ENCODE peak calls at places on chromosome 13, in four cellular contexts. One of them, this sample, is unnamed.

GRCh38 chr13:26247608-26248007 is 6.3 kb upstream of the CDK8 start:
- DNase-seq in K562: peak
- DNase-seq in SK-N-SH: no peak
- DNase-seq in HepG2: no peak
- DNase-seq in this sample: no peak

GRCh38 chr13:35470671-35471465 is 5.6 kb downstream of the MAB21L1 start:
- DNase-seq in K562: no peak
- DNase-seq in SK-N-SH: peak
- DNase-seq in HepG2: no peak
- DNase-seq in this sample: peak

GRCh38 chr13:100095498-100095897 is 6.6 kb downstream of the PCCA start:
- DNase-seq in K562: no peak
- DNase-seq in SK-N-SH: no peak
- DNase-seq in HepG2: no peak
- DNase-seq in this sample: no peak

GRCh38 chr13:30892966-30893365 is 13.1 kb upstream of the MEDAG start:
- DNase-seq in K562: peak
- DNase-seq in SK-N-SH: no peak
- DNase-seq in HepG2: peak
- DNase-seq in this sample: peak

GRCh38 chr13:42660367-42660965 is 86.5 kb downstream of the TNFSF11 start:
- DNase-seq in K562: no peak
- DNase-seq in SK-N-SH: no peak
- DNase-seq in HepG2: no peak
- DNase-seq in this sample: no peak

GRCh38 chr13:21675095-21676007 is 4.5 kb downstream of the FGF9 start:
- DNase-seq in K562: no peak
- DNase-seq in SK-N-SH: peak
- DNase-seq in HepG2: no peak
- DNase-seq in this sample: peak

GRCh38 chr13:91369432-91369831 is 21.9 kb downstream of the MIR17HG start:
- DNase-seq in K562: peak
- DNase-seq in SK-N-SH: no peak
- DNase-seq in HepG2: no peak
- DNase-seq in this sample: no peak

GRCh38 chr13:28325022-28325421 is 169.9 kb downstream of the FLT1 start:
- DNase-seq in K562: no peak
- DNase-seq in SK-N-SH: no peak
- DNase-seq in HepG2: no peak
- DNase-seq in this sample: no peak

GRCh38 chr13:89238496-89238895 is 1567.3 kb downstream of the SLITRK5 start:
- DNase-seq in K562: no peak
- DNase-seq in SK-N-SH: no peak
- DNase-seq in HepG2: no peak
- DNase-seq in this sample: no peak

GRCh38 chr13:81140675-81141074 is 799.7 kb upstream of the SPRY2 start:
- DNase-seq in K562: no peak
- DNase-seq in SK-N-SH: no peak
- DNase-seq in HepG2: no peak
- DNase-seq in this sample: no peak

GRCh38 chr13:50075619-50076097 is 60.4 kb downstream of the KCNRG start:
- DNase-seq in K562: no peak
- DNase-seq in SK-N-SH: peak
- DNase-seq in HepG2: no peak
- DNase-seq in this sample: no peak

GRCh38 chr13:45623516-45624090 is 8.1 kb upstream of the ERICH6B start:
- DNase-seq in K562: peak
- DNase-seq in SK-N-SH: peak
- DNase-seq in HepG2: peak
- DNase-seq in this sample: no peak
- TF ChIP-seq CTCF in K562: peak
- TF ChIP-seq CTCF in SK-N-SH: peak
- TF ChIP-seq CTCF in HepG2: peak
- TF ChIP-seq CTCF in this sample: no peak

GRCh38 chr13:112229445-112229844 is 146.7 kb upstream of the SPACA7 start:
- DNase-seq in K562: no peak
- DNase-seq in SK-N-SH: no peak
- DNase-seq in HepG2: no peak
- DNase-seq in this sample: no peak

GRCh38 chr13:112226320-112227002 is 149.7 kb upstream of the SPACA7 start:
- DNase-seq in K562: no peak
- DNase-seq in SK-N-SH: no peak
- DNase-seq in HepG2: no peak
- DNase-seq in this sample: no peak

GRCh38 chr13:112225429-112226090 is 150.6 kb upstream of the SPACA7 start:
- DNase-seq in K562: no peak
- DNase-seq in SK-N-SH: no peak
- DNase-seq in HepG2: no peak
- DNase-seq in this sample: no peak

GRCh38 chr13:112229992-112230872 is 145.9 kb upstream of the SPACA7 start:
- DNase-seq in K562: no peak
- DNase-seq in SK-N-SH: no peak
- DNase-seq in HepG2: no peak
- DNase-seq in this sample: no peak

GRCh38 chr13:112227031-112227430 is 149.1 kb upstream of the SPACA7 start:
- DNase-seq in K562: no peak
- DNase-seq in SK-N-SH: no peak
- DNase-seq in HepG2: no peak
- DNase-seq in this sample: no peak
- TF ChIP-seq FOXJ3 in K562: no peak
- TF ChIP-seq FOXJ3 in SK-N-SH: no peak
- TF ChIP-seq FOXJ3 in HepG2: no peak
- TF ChIP-seq FOXJ3 in this sample: no peak

GRCh38 chr13:87280139-87280538 is 391.0 kb upstream of the SLITRK5 start:
- DNase-seq in K562: no peak
- DNase-seq in SK-N-SH: no peak
- DNase-seq in HepG2: no peak
- DNase-seq in this sample: no peak

DNA sequence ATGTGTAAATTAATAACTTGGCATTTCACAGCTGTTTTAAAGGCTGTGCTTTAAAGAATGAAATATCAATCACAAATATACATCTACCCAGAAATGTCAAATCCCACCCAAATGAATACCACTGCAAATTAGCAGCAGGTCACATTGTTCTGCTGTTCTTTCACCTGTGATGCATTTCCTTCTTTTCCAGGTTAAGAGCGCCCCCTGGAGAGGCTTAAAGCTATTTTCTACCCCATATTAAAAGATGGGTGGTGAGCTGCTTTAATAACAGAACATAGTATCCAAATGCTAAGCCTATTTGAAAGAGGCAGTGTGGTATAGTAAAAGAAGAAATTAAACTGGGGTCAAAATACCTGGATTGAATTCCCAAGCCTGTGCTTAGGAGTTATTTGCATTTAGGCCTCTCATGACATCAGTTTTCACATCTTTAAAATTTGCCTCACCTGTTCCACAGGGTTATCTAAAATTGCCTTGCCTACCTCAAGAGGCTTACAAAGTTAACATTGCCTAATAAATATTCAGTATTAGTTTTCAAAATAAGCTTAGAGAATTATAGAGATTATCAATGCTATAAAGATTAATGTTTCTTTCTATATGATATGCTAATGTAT is 396.9 kb upstream of the SLITRK5 start:
- DNase-seq in K562: peak
- DNase-seq in SK-N-SH: peak
- DNase-seq in HepG2: peak
- DNase-seq in this sample: peak
- TF ChIP-seq CTCF in K562: peak
- TF ChIP-seq CTCF in SK-N-SH: peak
- TF ChIP-seq CTCF in HepG2: peak
- TF ChIP-seq CTCF in this sample: peak

DNA sequence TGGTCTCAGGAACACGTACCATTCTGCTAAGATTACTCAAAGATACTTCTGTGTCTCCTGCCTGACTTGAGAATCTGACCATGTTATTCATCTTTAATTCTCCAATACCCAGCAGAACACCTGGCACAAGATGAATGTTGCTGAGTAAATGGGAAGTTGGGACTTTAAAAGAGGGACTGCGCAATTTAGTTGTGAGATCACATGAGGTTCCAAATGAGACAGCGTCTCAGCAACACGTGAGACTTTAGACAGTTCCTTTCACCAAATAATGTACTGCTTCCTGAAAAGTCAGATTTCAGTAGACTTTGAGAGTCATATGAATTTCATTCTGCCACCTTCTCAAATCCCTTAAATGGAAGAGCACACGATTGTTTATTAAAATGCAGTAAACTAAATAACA is 36.7 kb downstream of the DOCK9 start:
- DNase-seq in K562: no peak
- DNase-seq in SK-N-SH: no peak
- DNase-seq in HepG2: no peak
- DNase-seq in this sample: no peak
- TF ChIP-seq FOXJ3 in K562: no peak
- TF ChIP-seq FOXJ3 in SK-N-SH: no peak
- TF ChIP-seq FOXJ3 in HepG2: no peak
- TF ChIP-seq FOXJ3 in this sample: no peak

DNA sequence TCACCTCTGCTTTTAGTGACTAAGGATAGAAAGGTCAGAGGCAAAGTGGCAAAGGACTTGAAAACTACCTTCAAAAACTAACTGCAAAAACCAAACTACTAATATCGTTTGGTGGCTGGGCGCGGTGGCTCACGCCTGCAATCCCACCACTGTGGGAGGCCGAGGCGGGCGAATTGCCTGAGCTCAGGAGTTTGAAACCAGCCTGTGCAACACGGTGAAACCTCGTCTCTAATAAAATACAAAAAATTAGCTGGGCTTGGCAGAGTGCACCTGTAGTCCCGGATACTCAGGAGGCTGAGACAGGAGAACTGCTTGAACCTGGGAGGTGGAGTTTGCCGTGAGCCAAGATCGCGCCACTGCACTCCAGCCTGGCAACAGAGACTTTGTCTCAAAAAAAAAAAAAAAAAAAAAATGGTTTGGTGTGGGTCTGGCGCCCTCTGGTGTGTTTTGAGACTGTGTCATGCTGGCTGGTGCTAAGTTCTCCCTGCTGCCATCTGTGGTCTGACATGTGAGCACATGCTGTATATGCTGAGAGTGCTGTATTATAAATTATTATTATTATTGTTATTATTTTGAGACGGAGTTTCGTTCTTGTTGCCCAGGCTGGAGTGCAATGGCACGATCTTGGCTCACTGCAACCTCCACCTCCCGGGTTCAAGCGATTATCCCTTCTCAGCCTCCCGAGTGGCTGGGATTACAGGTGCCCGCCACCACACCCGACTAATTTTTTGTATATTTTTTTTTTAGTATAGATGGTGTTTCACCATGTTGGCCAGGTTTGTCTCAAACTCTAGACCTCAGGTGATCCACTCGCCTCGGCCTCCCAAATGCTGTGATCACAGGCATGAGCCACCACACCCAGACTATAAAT is 36.0 kb upstream of the RNF17 start:
- DNase-seq in K562: peak
- DNase-seq in SK-N-SH: peak
- DNase-seq in HepG2: peak
- DNase-seq in this sample: peak
- TF ChIP-seq CTCF in K562: peak
- TF ChIP-seq CTCF in SK-N-SH: peak
- TF ChIP-seq CTCF in HepG2: peak
- TF ChIP-seq CTCF in this sample: peak

GRCh38 chr13:37811441-37811840 is 58.1 kb downstream of the TRPC4 start:
- DNase-seq in K562: no peak
- DNase-seq in SK-N-SH: no peak
- DNase-seq in HepG2: no peak
- DNase-seq in this sample: no peak
- TF ChIP-seq FOXJ3 in K562: no peak
- TF ChIP-seq FOXJ3 in SK-N-SH: no peak
- TF ChIP-seq FOXJ3 in HepG2: no peak
- TF ChIP-seq FOXJ3 in this sample: no peak

GRCh38 chr13:36480726-36481485 is 48.6 kb downstream of the CCNA1 start:
- DNase-seq in K562: no peak
- DNase-seq in SK-N-SH: no peak
- DNase-seq in HepG2: no peak
- DNase-seq in this sample: no peak

GRCh38 chr13:36476661-36477060 is 44.4 kb downstream of the CCNA1 start:
- DNase-seq in K562: no peak
- DNase-seq in SK-N-SH: no peak
- DNase-seq in HepG2: no peak
- DNase-seq in this sample: no peak

GRCh38 chr13:36475468-36475867 is 43.2 kb downstream of the CCNA1 start:
- DNase-seq in K562: peak
- DNase-seq in SK-N-SH: peak
- DNase-seq in HepG2: peak
- DNase-seq in this sample: peak
- TF ChIP-seq CTCF in K562: peak
- TF ChIP-seq CTCF in SK-N-SH: peak
- TF ChIP-seq CTCF in HepG2: peak
- TF ChIP-seq CTCF in this sample: no peak

This sample was measured in WTC11.